ENCODE peak calls at places on chromosomes 13 and 19, in nine cellular contexts. T is kidney; R is non-pigmented ciliary epithelial cell; H is upper lobe of right lung; U is naive thymus-derived CD8-positive, alpha-beta T cell; J is NCI-H1092; P is T-helper 1 cell; C is nucleus accumbens; K is neural crest cell. W is an unnamed sample.

GRCh38 chr13:79723462-79724116 is 242.6 kb downstream of the NDFIP2 start:
- DNase-seq in T (no peak), R (no peak), H (no peak), U (no peak), J (no peak), P (no peak), C (no peak), K (no peak), W (peak; percentile 37)

GRCh38 chr13:26401578-26402021 is 147.7 kb downstream of the CDK8 start:
- DNase-seq in T (no peak), R (no peak), H (no peak), U (no peak), J (no peak), P (no peak), C (no peak), K (no peak), W (no peak)

GRCh38 chr19:1019980-1020867 is 699 bp downstream of the TMEM259 start:
- DNase-seq in T (peak; percentile 91), R (no peak), H (no peak), U (no peak), J (no peak), P (no peak), C (no peak), K (no peak), W (peak; percentile 45)

GRCh38 chr13:35481777-35482176 is 5.3 kb upstream of the MAB21L1 start:
- DNase-seq in T (no peak), R (no peak), H (no peak), U (no peak), J (no peak), P (no peak), C (no peak), K (no peak), W (no peak)

GRCh38 chr19:13506550-13506878 is 235 bp upstream of the CACNA1A start:
- DNase-seq in T (no peak), R (no peak), H (no peak), U (no peak), J (no peak), P (no peak), C (peak; percentile 26), K (no peak), W (no peak)

GRCh38 chr13:84315527-84315926 is 433.3 kb upstream of the SLITRK1 start:
- DNase-seq in T (no peak), R (no peak), H (no peak), U (no peak), J (no peak), P (no peak), C (no peak), K (no peak), W (peak; percentile 2)

GRCh38 chr19:11538232-11539036 is at the start of gene CNN1:
- DNase-seq in T (peak; percentile 88), R (peak; percentile 61), H (no peak), U (no peak), J (no peak), P (no peak), C (no peak), K (peak; percentile 36), W (no peak)

GRCh38 chr19:46610413-46610775 is 9.3 kb downstream of the CALM3 start:
- DNase-seq in T (no peak), R (no peak), H (peak; percentile 18), U (no peak), J (no peak), P (no peak), C (no peak), K (no peak), W (no peak)

GRCh38 chr13:24217601-24218281 is 57.2 kb downstream of the SPATA13 start:
- DNase-seq in T (peak; percentile 81), R (no peak), H (peak; percentile 68), U (no peak), J (no peak), P (no peak), C (no peak), K (no peak), W (peak; percentile 54)

GRCh38 chr19:42129399-42130253 is 2.6 kb downstream of the POU2F2 start:
- DNase-seq in T (peak; percentile 84), R (no peak), H (no peak), U (no peak), J (no peak), P (no peak), C (peak; percentile 14), K (no peak), W (peak; percentile 54)

GRCh38 chr19:50464348-50464747 is 12.0 kb upstream of the EMC10 start:
- DNase-seq in T (peak; percentile 51), R (no peak), H (no peak), U (no peak), J (no peak), P (no peak), C (no peak), K (no peak), W (no peak)

GRCh38 chr13:31053098-31053497 is 108.6 kb downstream of the HSPH1 start:
- DNase-seq in T (no peak), R (no peak), H (no peak), U (no peak), J (no peak), P (no peak), C (no peak), K (no peak), W (no peak)

GRCh38 chr13:29548722-29549446 is 46.6 kb downstream of the SLC7A1 start:
- DNase-seq in T (no peak), R (peak; percentile 77), H (no peak), U (no peak), J (no peak), P (no peak), C (no peak), K (no peak), W (no peak)

GRCh38 chr13:109665211-109665610 is 121.2 kb downstream of the IRS2 start:
- DNase-seq in T (no peak), R (no peak), H (no peak), U (no peak), J (no peak), P (no peak), C (no peak), K (no peak), W (no peak)

GRCh38 chr19:18428173-18428836 is 9.1 kb downstream of the SSBP4 start:
- DNase-seq in T (no peak), R (no peak), H (no peak), U (no peak), J (no peak), P (no peak), C (no peak), K (no peak), W (no peak)

GRCh38 chr13:65508745-65509144 is 1721.4 kb downstream of the PCDH9 start:
- DNase-seq in T (no peak), R (no peak), H (no peak), U (no peak), J (no peak), P (no peak), C (no peak), K (no peak), W (no peak)

GRCh38 chr13:98869408-98870090 is 108.3 kb downstream of the DOCK9 start:
- DNase-seq in T (no peak), R (no peak), H (no peak), U (no peak), J (no peak), P (no peak), C (no peak), K (no peak), W (no peak)

GRCh38 chr19:27657271-27658051 is 1555.5 kb downstream of the UQCRFS1 start:
- DNase-seq in T (no peak), R (no peak), H (no peak), U (no peak), J (no peak), P (no peak), C (no peak), K (no peak), W (no peak)

GRCh38 chr19:18010149-18010548 is 2.2 kb downstream of the ARRDC2 start:
- DNase-seq in T (no peak), R (no peak), H (no peak), U (no peak), J (no peak), P (no peak), C (no peak), K (no peak), W (no peak)

GRCh38 chr13:112444001-112444311 is 67.8 kb downstream of the SPACA7 start:
- DNase-seq in T (peak; percentile 75), R (no peak), H (peak; percentile 82), U (peak; percentile 12), J (peak; percentile 76), P (no peak), C (peak; percentile 46), K (peak; percentile 94), W (peak; percentile 70)

GRCh38 chr19:53642381-53643099 is 10.7 kb downstream of the DPRX start:
- DNase-seq in T (no peak), R (no peak), H (no peak), U (no peak), J (no peak), P (no peak), C (no peak), K (no peak), W (no peak)

GRCh38 chr13:98970293-98970692 is 7.6 kb downstream of the DOCK9 start:
- DNase-seq in T (no peak), R (no peak), H (no peak), U (no peak), J (no peak), P (no peak), C (no peak), K (no peak), W (no peak)

GRCh38 chr13:87872813-87873212 is 201.6 kb downstream of the SLITRK5 start:
- DNase-seq in T (no peak), R (no peak), H (no peak), U (no peak), J (no peak), P (no peak), C (no peak), K (no peak), W (no peak)

GRCh38 chr13:39263033-39263432 is 224.8 kb downstream of the NHLRC3 start:
- DNase-seq in T (no peak), R (no peak), H (no peak), U (peak; percentile 1), J (peak; percentile 23), P (no peak), C (peak; percentile 4), K (peak; percentile 31), W (peak; percentile 73)

GRCh38 chr13:21338651-21339278 is 120.3 kb downstream of the ZDHHC20 start:
- DNase-seq in T (no peak), R (no peak), H (no peak), U (no peak), J (no peak), P (no peak), C (no peak), K (no peak), W (no peak)

GRCh38 chr13:73633817-73634449 is 500.3 kb downstream of the KLF12 start:
- DNase-seq in T (no peak), R (no peak), H (no peak), U (no peak), J (no peak), P (no peak), C (no peak), K (no peak), W (no peak)

GRCh38 chr19:3019211-3019854 is 9.7 kb downstream of the TLE2 start:
- DNase-seq in T (no peak), R (no peak), H (no peak), U (no peak), J (no peak), P (no peak), C (no peak), K (no peak), W (no peak)

GRCh38 chr13:48400820-48401219 is 12.1 kb downstream of the LPAR6 start:
- DNase-seq in T (no peak), R (peak; percentile 48), H (no peak), U (no peak), J (no peak), P (no peak), C (no peak), K (no peak), W (no peak)

GRCh38 chr13:112743451-112744305 is 53.8 kb downstream of the ATP11A start:
- DNase-seq in T (no peak), R (no peak), H (peak; percentile 37), U (no peak), J (no peak), P (no peak), C (no peak), K (no peak), W (no peak)

GRCh38 chr19:19403373-19403901 is 2.0 kb upstream of the GATAD2A start:
- DNase-seq in T (peak; percentile 37), R (no peak), H (no peak), U (no peak), J (no peak), P (no peak), C (no peak), K (no peak), W (no peak)

GRCh38 chr19:40799558-40800338 is 757 bp downstream of the EGLN2 start:
- DNase-seq in T (peak; percentile 93), R (no peak), H (peak; percentile 86), U (no peak), J (no peak), P (no peak), C (no peak), K (peak; percentile 33), W (peak; percentile 24)